ENCODE peak calls at places on chromosomes 16 and 17, in seven cellular contexts. C, Q, A, P, F, N and B are unnamed samples.

GRCh38 chr17:80125656-80126448 is 21.1 kb downstream of the EIF4A3 start:
- DNase-seq in C (no peak), Q (no peak), A (no peak), P (peak; percentile 11), F (no peak), N (no peak), B (no peak)

GRCh38 chr16:10883004-10883403 is 6.0 kb downstream of the CIITA start:
- DNase-seq in C (no peak), Q (no peak), A (no peak), P (peak; percentile 68), F (peak; percentile 72), N (no peak), B (peak; percentile 68)

GRCh38 chr16:67327774-67328173 is 1.2 kb downstream of the LRRC36 start:
- DNase-seq in C (no peak), Q (no peak), A (no peak), P (no peak), F (no peak), N (no peak), B (no peak)

GRCh38 chr17:61404702-61405046 is 5.0 kb downstream of the TBX2 start:
- DNase-seq in C (no peak), Q (no peak), A (no peak), P (no peak), F (no peak), N (no peak), B (peak; percentile 59)

GRCh38 chr17:38563362-38564253 is 42.1 kb downstream of the SRCIN1 start:
- DNase-seq in C (no peak), Q (no peak), A (no peak), P (no peak), F (no peak), N (no peak), B (no peak)

GRCh38 chr16:24748242-24748641 is 18.8 kb downstream of the TNRC6A start:
- DNase-seq in C (no peak), Q (peak; percentile 91), A (no peak), P (no peak), F (peak; percentile 15), N (peak; percentile 17), B (no peak)

GRCh38 chr16:69469807-69470561 is 45.6 kb downstream of the CYB5B start:
- DNase-seq in C (no peak), Q (no peak), A (no peak), P (no peak), F (no peak), N (no peak), B (no peak)

GRCh38 chr17:65466547-65466946 is 94.9 kb downstream of the AXIN2 start:
- DNase-seq in C (no peak), Q (no peak), A (no peak), P (no peak), F (no peak), N (no peak), B (no peak)

GRCh38 chr17:83148317-83149044 is 69.1 kb downstream of the METRNL start:
- DNase-seq in C (no peak), Q (no peak), A (no peak), P (no peak), F (no peak), N (no peak), B (no peak)

GRCh38 chr17:49325980-49326379 is 36.1 kb downstream of the ZNF652 start:
- DNase-seq in C (no peak), Q (no peak), A (no peak), P (no peak), F (no peak), N (no peak), B (no peak)

GRCh38 chr17:78946131-78946530 is 20.9 kb upstream of the TIMP2 start:
- DNase-seq in C (no peak), Q (no peak), A (no peak), P (no peak), F (no peak), N (no peak), B (no peak)

GRCh38 chr16:12901204-12901596 is 198 bp upstream of the SHISA9 start:
- DNase-seq in C (no peak), Q (no peak), A (no peak), P (no peak), F (no peak), N (no peak), B (no peak)

GRCh38 chr17:37391146-37391545 is 15.4 kb downstream of the C17orf78 start:
- DNase-seq in C (no peak), Q (peak; percentile 34), A (no peak), P (no peak), F (peak; percentile 83), N (no peak), B (no peak)

GRCh38 chr17:37388266-37388665 is 12.5 kb downstream of the C17orf78 start:
- DNase-seq in C (no peak), Q (peak; percentile 49), A (no peak), P (no peak), F (no peak), N (no peak), B (no peak)

GRCh38 chr17:37389160-37389559 is 13.4 kb downstream of the C17orf78 start:
- DNase-seq in C (no peak), Q (no peak), A (no peak), P (no peak), F (no peak), N (no peak), B (no peak)

GRCh38 chr17:37393352-37393751 is 13.3 kb downstream of the ACACA start:
- DNase-seq in C (no peak), Q (no peak), A (no peak), P (no peak), F (no peak), N (no peak), B (no peak)

DNA sequence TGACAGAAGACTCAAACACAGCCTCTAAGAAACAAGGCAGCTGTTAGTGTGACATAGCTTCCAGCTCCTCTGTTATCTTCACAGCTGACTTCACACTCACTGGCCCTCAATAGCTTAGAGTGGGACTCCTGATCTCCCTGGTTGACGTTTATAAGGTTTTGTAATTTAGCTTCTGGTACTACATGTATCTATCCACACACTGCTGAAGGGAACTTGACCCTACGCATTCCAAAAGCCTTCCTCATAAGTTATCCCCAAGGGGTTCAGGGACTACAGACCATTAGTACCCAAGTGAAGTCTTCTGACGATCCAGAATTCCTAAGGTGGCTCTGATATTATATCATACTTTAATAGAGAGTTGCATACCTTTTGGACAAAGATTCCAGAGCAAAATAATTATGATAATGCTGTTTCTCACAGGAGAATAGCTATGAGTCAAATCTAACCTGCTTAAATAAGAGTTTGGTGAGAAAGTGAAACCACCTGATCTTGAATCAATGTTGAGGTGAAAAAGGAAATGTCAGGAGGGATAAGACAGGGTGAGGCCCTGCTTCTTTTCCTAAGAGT is 14.5 kb downstream of the ACACA start:
- DNase-seq in C (no peak), Q (peak; percentile 86), A (no peak), P (no peak), F (peak; percentile 45), N (no peak), B (no peak)
- H3K4me3 ChIP-seq in C (no peak overlapping the region), Q (peak overlapping the region; percentile 16), A (no peak overlapping the region), P (no peak overlapping the region), F (no peak overlapping the region), N (no peak overlapping the region), B (no peak overlapping the region)

GRCh38 chr16:27083861-27084261 is 17.1 kb downstream of the C16orf82 start:
- DNase-seq in C (no peak), Q (no peak), A (no peak), P (no peak), F (no peak), N (no peak), B (peak; percentile 35)
- H3K4me3 ChIP-seq in C (no peak overlapping the region), Q (no peak overlapping the region), A (no peak overlapping the region), P (no peak overlapping the region), F (no peak overlapping the region), N (no peak overlapping the region), B (no peak overlapping the region)

DNA sequence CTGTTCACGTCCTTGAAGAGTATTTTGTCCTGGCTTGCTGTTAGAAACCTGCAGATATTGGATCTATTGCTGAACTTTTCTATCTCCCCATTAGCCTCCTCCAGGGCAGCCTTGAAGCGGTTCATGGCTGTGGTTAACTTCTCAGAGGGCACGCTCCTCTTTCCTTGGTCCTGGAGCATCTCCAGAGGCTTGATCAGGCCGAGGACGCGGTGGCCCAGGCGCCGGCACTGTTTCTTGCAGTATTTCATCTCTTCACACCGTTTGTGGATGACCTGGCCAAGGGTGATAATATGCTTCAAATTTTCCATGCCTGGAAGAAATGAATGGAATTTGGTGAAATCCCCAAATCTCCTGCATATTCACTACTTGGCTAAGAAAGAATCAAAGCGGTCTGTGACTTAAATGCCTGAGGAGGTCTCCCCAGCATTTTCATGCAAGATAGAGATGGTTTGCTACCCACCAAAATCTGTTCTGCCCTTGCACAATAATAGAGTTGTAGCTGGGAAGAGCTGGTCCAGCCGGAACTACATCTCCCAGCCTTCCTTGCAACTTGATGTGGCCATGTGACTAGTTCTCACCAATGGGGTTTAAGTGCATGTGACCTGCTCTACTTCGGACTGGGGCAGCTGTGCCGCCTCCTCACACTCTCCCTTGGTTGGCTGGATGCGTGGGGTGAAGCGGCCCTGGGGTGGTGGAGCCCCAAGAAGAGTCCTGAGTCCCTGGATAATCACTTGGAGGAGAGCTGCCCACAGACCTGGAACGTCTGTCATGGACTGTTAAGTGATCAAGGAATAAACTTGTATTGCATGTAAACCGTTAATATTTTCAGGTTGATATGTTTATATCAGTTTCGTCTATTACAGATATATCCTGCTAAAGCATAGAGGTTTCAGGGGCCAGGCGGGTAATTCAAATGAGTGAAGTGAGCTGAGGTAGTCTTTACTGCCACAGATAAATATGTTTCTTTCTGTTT is 4.9 kb downstream of the MLKL start:
- DNase-seq in C (peak; percentile 78), Q (peak; percentile 89), A (peak; percentile 88), P (peak; percentile 80), F (peak; percentile 95), N (peak; percentile 51), B (peak; percentile 81)
- H3K4me3 ChIP-seq in C (peak overlapping the region; percentile 50), Q (peak overlapping the region; percentile 83), A (peak overlapping the region; percentile 36), P (peak overlapping the region; percentile 39), F (no peak overlapping the region), N (peak overlapping the region; percentile 42), B (peak overlapping the region; percentile 47)

GRCh38 chr16:56294599-56294998 is 103.3 kb downstream of the GNAO1 start:
- DNase-seq in C (no peak), Q (peak; percentile 19), A (no peak), P (no peak), F (no peak), N (no peak), B (no peak)
- H3K4me3 ChIP-seq in C (no peak overlapping the region), Q (no peak overlapping the region), A (no peak overlapping the region), P (no peak overlapping the region), F (no peak overlapping the region), N (no peak overlapping the region), B (no peak overlapping the region)

GRCh38 chr16:30581462-30581861 is 4.0 kb downstream of the ZNF785 start:
- DNase-seq in C (no peak), Q (no peak), A (no peak), P (no peak), F (no peak), N (no peak), B (no peak)

GRCh38 chr16:30585400-30586191 is at the start of gene ZNF785:
- DNase-seq in C (no peak), Q (peak; percentile 97), A (no peak), P (peak; percentile 96), F (peak; percentile 99), N (peak; percentile 97), B (peak; percentile 94)

GRCh38 chr16:30588651-30589050 is 3.2 kb upstream of the ZNF785 start:
- DNase-seq in C (no peak), Q (no peak), A (no peak), P (no peak), F (no peak), N (no peak), B (no peak)

GRCh38 chr16:30582611-30583340 is 2.7 kb downstream of the ZNF785 start:
- DNase-seq in C (no peak), Q (no peak), A (no peak), P (no peak), F (no peak), N (no peak), B (no peak)

GRCh38 chr16:30585022-30585399 is 486 bp downstream of the ZNF785 start:
- DNase-seq in C (no peak), Q (no peak), A (no peak), P (no peak), F (peak; percentile 28), N (no peak), B (no peak)
- H3K4me3 ChIP-seq in C (no peak overlapping the region), Q (peak overlapping the region; percentile 93), A (no peak overlapping the region), P (peak overlapping the region; percentile 83), F (peak overlapping the region; percentile 63), N (peak overlapping the region; percentile 82), B (peak overlapping the region; percentile 73)